ENCODE peak calls at places on chromosomes 1 and 21, in six cellular contexts. F is ascending aorta, S is Peyer's patch, N is neural progenitor cell, T is A549, W is ovary. X is an unnamed sample. For H3K4me1, the result is how much of the 10 kb centered on the place peaks cover.

GRCh38 chr1:35120458-35121133 is 41.4 kb downstream of the ZMYM1 start:
- DNase-seq in F (no peak), S (peak), N (no peak), T (no peak), W (peak), X (no peak)

GRCh38 chr1:220879509-220880366 is 495 bp downstream of the HLX start:
- DNase-seq in F (no peak), S (peak), N (peak), T (peak), W (peak), X (no peak)

GRCh38 chr1:20620005-20620404 is 13.3 kb upstream of the PINK1 start:
- DNase-seq in F (no peak), S (no peak), N (no peak), T (no peak), W (no peak), X (no peak)

GRCh38 chr1:119549719-119550141 is 42.7 kb downstream of the HSD3B1 start:
- DNase-seq in F (no peak), S (no peak), N (peak), T (peak), W (peak), X (no peak)

GRCh38 chr1:154442006-154442740 is 37.0 kb downstream of the IL6R start:
- DNase-seq in F (no peak), S (no peak), N (peak), T (no peak), W (no peak), X (no peak)

GRCh38 chr1:12015001-12015491 is 4.3 kb upstream of the MIIP start:
- DNase-seq in F (no peak), S (no peak), N (no peak), T (no peak), W (no peak), X (no peak)

GRCh38 chr1:20964540-20965484 is 177.7 kb upstream of the HP1BP3 start:
- DNase-seq in F (no peak), S (no peak), N (no peak), T (no peak), W (no peak), X (no peak)

GRCh38 chr1:196034080-196034706 is 574.0 kb downstream of the KCNT2 start:
- DNase-seq in F (no peak), S (no peak), N (peak), T (no peak), W (no peak), X (no peak)

GRCh38 chr1:7932524-7933149 is 8.0 kb downstream of the TNFRSF9 start:
- DNase-seq in F (no peak), S (no peak), N (peak), T (no peak), W (no peak), X (no peak)

GRCh38 chr1:176791911-176792310 is 328.9 kb downstream of the PAPPA2 start:
- DNase-seq in F (no peak), S (no peak), N (no peak), T (no peak), W (no peak), X (no peak)
- TF ChIP-seq CTCF in F (no peak), S (no peak), N (no peak), T (no peak), W (no peak), X (no peak)

DNA sequence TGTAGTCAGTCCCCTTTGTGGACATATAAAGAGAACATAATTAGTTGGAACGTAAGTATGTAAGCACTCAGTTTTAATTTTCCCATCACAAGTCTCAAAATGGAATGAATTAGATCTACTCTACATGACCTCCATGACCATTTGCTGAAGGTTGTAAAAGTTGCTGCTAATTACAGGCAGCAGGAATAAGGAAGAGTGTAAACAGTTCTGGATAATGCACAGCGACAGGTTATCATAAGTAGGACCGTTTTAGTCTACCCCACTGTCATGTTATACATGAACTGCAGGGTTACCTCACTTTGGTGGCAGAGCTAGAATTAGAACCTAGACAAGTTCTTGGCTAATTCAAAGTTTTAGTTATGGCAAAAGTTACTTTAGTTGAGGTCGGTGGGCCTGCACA is 21.7 kb downstream of the YTHDF2 start:
- DNase-seq in F (no peak), S (no peak), N (no peak), T (no peak), W (no peak), X (no peak)
- H3K4me1 ChIP-seq in F (under half), S (under half), N (under half), T (under half), W (under half), X (under half)

DNA sequence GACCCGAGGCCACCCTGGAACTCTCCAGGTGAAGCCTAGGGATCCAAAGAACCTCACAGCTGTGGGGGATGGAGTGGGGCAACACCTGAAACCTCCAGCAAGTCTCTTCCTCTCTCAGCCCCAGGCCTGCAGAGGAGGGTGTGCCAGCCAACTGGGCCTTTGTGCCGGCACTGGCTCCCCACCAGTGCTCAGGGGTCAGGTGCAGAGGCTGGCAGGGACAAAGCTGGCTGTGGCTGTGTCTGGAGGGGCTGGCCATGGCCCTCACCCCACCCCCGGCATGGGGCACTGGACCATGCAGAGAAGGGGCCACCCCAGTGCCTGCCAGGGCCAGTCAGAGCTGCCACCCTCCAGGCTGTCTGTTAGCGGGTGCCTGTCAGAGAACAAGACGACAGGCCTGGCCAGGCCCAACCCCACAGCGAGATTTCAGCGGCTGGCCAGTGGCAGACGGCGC is 3.9 kb downstream of the COL18A1 start:
- DNase-seq in F (no peak), S (no peak), N (no peak), T (no peak), W (peak), X (no peak)
- H3K4me3 ChIP-seq in F (no peak), S (no peak), N (no peak), T (no peak), W (no peak), X (no peak)

DNA sequence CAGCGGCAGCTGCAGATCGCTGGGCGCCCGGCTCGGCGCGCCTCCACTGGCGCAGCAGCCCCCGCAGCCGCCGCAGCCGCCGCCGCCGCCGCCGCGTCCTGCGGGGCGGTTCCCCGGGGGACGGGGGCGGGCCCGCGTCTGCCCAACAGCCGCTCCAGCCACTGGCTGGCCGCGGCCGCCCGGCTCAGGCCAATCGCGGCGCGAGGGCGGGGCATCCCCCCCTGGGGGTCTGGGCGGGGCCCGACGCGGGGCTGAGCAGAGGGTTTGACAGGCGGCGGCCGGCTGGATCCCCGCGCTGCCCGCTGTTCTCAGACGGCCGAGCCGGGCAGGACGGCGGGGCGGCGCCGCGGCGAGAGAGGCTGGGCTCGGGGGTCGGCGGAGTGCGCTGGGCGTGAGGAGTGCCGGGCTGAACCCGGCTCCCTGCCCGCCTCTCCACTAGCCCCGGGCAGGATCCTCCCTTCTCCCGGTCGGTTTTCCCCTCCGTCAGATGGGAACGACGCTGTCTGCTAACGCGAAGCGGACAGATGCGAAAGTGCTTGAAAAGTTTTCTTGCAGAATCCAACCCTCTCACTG is at the start of gene GLIS1:
- DNase-seq in F (no peak), S (peak), N (peak), T (peak), W (peak), X (peak)
- TF ChIP-seq CTCF in F (no peak), S (no peak), N (no peak), T (no peak), W (no peak), X (no peak)

GRCh38 chr1:204704794-204705492 is 19.4 kb upstream of the LRRN2 start:
- DNase-seq in F (no peak), S (no peak), N (no peak), T (no peak), W (no peak), X (no peak)
- H3K4me1 ChIP-seq in F (under half), S (under half), N (under half), T (under half), W (under half), X (under half)

DNA sequence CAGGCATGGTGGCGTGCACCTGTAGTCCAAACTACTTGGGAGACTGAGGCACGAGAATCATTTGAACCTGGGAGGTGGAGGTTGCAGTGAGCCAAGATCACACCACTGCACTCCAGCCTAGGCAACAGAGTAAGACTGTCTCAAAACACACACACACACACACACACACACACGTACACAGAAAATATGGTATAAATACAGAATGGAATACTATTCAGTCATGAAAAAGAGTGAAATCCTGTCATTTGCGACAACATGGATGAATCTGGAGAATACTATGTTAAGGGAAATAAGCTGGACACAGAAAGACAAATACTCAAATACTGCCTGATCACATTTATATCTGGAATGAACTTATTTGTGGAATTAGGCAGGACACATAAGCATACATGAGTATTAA is 18.4 kb downstream of the FOXD2 start:
- DNase-seq in F (no peak), S (no peak), N (no peak), T (no peak), W (no peak), X (no peak)
- H3K4me3 ChIP-seq in F (no peak), S (no peak), N (no peak), T (no peak), W (no peak), X (no peak)

DNA sequence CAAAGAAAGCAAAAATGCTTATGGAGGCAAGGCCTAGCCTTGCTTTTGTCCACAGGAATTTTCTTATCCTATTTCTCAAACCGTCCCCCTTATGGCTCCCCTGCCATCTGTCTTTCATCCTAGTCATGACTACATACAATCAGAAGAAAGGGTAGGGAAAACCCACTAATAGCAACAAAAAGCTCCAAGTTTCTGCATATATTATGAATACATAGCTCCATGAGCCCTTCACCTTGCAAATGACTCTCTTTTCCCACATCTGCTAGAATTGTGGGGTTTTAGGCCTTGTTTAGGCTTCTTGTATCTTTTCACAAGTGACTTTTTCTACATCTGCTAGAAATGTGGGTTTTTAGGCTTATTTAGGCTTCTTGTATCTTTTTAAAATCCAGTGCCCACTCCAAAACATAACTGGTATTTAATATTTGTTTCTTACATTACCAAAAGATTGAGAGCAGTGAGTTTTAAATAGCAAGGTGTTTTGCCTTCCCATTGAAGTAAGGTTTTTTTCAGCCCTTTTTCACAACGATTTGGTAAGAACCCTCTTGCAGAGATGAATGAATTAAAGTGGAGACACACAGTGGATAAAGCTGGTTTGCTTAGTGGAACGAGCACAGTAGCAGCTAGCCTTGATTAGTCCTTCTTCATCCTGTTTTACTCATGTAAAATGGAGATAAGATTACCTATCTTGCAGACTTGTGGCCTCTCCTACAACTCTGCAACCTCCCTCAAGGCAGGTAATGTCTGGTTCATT is 4.4 kb downstream of the GADD45A start:
- DNase-seq in F (no peak), S (no peak), N (no peak), T (no peak), W (no peak), X (no peak)
- TF ChIP-seq CTCF in F (no peak), S (no peak), N (no peak), T (no peak), W (no peak), X (no peak)

GRCh38 chr1:6603424-6603850 is 768 bp upstream of the KLHL21 start:
- DNase-seq in F (no peak), S (peak), N (peak), T (no peak), W (peak), X (peak)

GRCh38 chr1:6601865-6602668 is 602 bp downstream of the KLHL21 start:
- DNase-seq in F (no peak), S (peak), N (peak), T (no peak), W (peak), X (no peak)

GRCh38 chr1:6601049-6601864 is 1.4 kb downstream of the KLHL21 start:
- DNase-seq in F (peak), S (peak), N (peak), T (peak), W (peak), X (peak)

GRCh38 chr1:6603851-6604558 is 1.3 kb upstream of the KLHL21 start:
- DNase-seq in F (peak), S (peak), N (peak), T (no peak), W (peak), X (peak)

DNA sequence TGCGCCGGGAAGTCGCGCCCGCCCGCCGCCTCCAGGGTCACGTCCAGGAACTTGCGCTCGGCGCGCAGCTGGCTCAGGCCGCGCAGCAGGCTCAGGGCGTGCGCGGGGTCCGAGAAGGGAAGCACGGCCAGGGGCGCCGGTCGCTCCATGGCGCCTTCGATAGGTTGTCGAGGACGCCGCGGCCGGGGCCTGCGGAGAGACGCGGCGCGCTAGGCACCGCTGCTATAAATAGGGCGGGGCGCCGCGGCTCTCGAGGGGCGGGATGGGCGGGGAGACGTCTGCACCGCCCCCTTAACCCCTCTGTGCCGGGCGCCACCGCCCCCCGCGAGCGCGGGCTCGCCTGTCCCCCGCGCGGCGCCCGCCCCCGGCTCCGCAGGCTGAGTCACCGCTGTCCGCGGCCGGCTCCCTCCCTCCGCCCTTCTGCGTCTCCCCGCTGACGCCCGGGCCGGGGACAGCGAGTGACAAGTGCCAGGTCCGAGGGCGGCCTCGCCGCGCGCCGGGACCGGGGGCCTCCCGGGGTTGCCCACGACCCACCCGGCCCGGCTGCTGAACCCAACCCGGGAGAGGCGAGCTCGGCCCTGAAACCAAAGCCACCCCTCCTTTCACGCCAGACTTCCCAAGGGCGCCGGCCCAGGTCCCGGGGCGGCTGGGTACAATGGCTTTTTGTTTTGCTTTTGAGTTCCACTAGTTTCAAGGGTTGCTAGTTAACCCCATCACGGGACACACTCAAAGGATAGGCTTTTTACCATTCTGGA is at the start of gene KLHL21:
- DNase-seq in F (peak), S (peak), N (peak), T (peak), W (peak), X (peak)
- H3K4me1 ChIP-seq in F (under half), S (under half), N (under half), T (under half), W (under half), X (half or more)

GRCh38 chr1:64809309-64809708 is 64.4 kb downstream of the RAVER2 start:
- DNase-seq in F (no peak), S (no peak), N (no peak), T (no peak), W (no peak), X (no peak)
- H3K4me3 ChIP-seq in F (no peak), S (no peak), N (no peak), T (no peak), W (no peak), X (no peak)